ENCODE peak calls at places on chromosome 13, in eight cellular contexts. W is testis, G is cardiac muscle cell, E is hepatocyte, C is esophagus muscularis mucosa, S is suprapubic skin, T is BE2C, A is adipocyte. K is an unnamed sample. For H3K4me1, the result is how much of the 10 kb centered on the place peaks cover.

GRCh38 chr13:94129490-94129894 is 350.0 kb downstream of the DCT start:
- DNase-seq in W (no peak), G (no peak), E (no peak), C (no peak), S (no peak), T (no peak), A (no peak), K (no peak)

GRCh38 chr13:98141938-98142426 is 912 bp upstream of the FARP1 start:
- DNase-seq in W (peak), G (no peak), E (peak), C (no peak), S (no peak), T (peak), A (no peak), K (peak)

GRCh38 chr13:28532226-28533048 is 37.5 kb upstream of the FLT1 start:
- DNase-seq in W (peak), G (peak), E (peak), C (peak), S (no peak), T (peak), A (peak), K (no peak)

GRCh38 chr13:94917814-94918213 is 205.5 kb upstream of the SOX21 start:
- DNase-seq in W (no peak), G (peak), E (peak), C (no peak), S (no peak), T (no peak), A (no peak), K (peak)

GRCh38 chr13:26558074-26558805 is 757 bp downstream of the WASF3 start:
- DNase-seq in W (peak), G (peak), E (no peak), C (no peak), S (no peak), T (no peak), A (peak), K (peak)

GRCh38 chr13:39767791-39768564 is 112.5 kb downstream of the COG6 start:
- DNase-seq in W (no peak), G (no peak), E (no peak), C (no peak), S (no peak), T (no peak), A (no peak), K (peak)

GRCh38 chr13:93226623-93227279 is at the start of gene GPC6:
- DNase-seq in W (peak), G (peak), E (peak), C (no peak), S (no peak), T (peak), A (peak), K (peak)

GRCh38 chr13:45833242-45833641 is 18.3 kb downstream of the SIAH3 start:
- DNase-seq in W (no peak), G (no peak), E (no peak), C (no peak), S (no peak), T (no peak), A (no peak), K (no peak)

GRCh38 chr13:81142306-81142999 is 801.5 kb upstream of the SPRY2 start:
- DNase-seq in W (no peak), G (no peak), E (no peak), C (no peak), S (no peak), T (no peak), A (no peak), K (no peak)

GRCh38 chr13:22061806-22062391 is 391.0 kb downstream of the FGF9 start:
- DNase-seq in W (no peak), G (no peak), E (no peak), C (peak), S (no peak), T (no peak), A (no peak), K (no peak)

GRCh38 chr13:75217949-75218348 is 264.0 kb downstream of the TBC1D4 start:
- DNase-seq in W (peak), G (peak), E (no peak), C (no peak), S (no peak), T (no peak), A (peak), K (no peak)

GRCh38 chr13:30047154-30047874 is 196.9 kb upstream of the UBL3 start:
- DNase-seq in W (no peak), G (no peak), E (no peak), C (peak), S (no peak), T (no peak), A (peak), K (no peak)

GRCh38 chr13:43058836-43059235 is 35.5 kb downstream of the DNAJC15 start:
- DNase-seq in W (no peak), G (no peak), E (no peak), C (no peak), S (no peak), T (no peak), A (no peak), K (no peak)

GRCh38 chr13:39603424-39603947 is 493 bp upstream of the LHFPL6 start:
- DNase-seq in W (peak), G (peak), E (peak), C (no peak), S (no peak), T (no peak), A (no peak), K (peak)

GRCh38 chr13:41859555-41859954 is 101.4 kb downstream of the VWA8 start:
- DNase-seq in W (no peak), G (no peak), E (no peak), C (no peak), S (no peak), T (no peak), A (no peak), K (no peak)

GRCh38 chr13:68816715-68817114 is 1290.9 kb upstream of the ATXN8OS start:
- DNase-seq in W (no peak), G (no peak), E (no peak), C (no peak), S (no peak), T (no peak), A (no peak), K (no peak)

GRCh38 chr13:49669735-49670309 is 21.5 kb downstream of the EBPL start:
- DNase-seq in W (peak), G (peak), E (peak), C (no peak), S (no peak), T (peak), A (peak), K (peak)

GRCh38 chr13:107678075-107678689 is 537.2 kb downstream of the LIG4 start:
- DNase-seq in W (no peak), G (peak), E (peak), C (no peak), S (no peak), T (peak), A (peak), K (no peak)

GRCh38 chr13:33128134-33128533 is 111.9 kb downstream of the KL start:
- DNase-seq in W (no peak), G (no peak), E (no peak), C (no peak), S (no peak), T (no peak), A (no peak), K (no peak)

GRCh38 chr13:33129094-33129832 is 113.0 kb downstream of the KL start:
- DNase-seq in W (no peak), G (no peak), E (no peak), C (no peak), S (no peak), T (no peak), A (no peak), K (no peak)

GRCh38 chr13:33126909-33127607 is 110.8 kb downstream of the KL start:
- DNase-seq in W (no peak), G (no peak), E (no peak), C (no peak), S (no peak), T (no peak), A (peak), K (peak)

GRCh38 chr13:33132644-33133440 is 116.6 kb downstream of the KL start:
- DNase-seq in W (no peak), G (no peak), E (no peak), C (no peak), S (no peak), T (no peak), A (peak), K (no peak)

DNA sequence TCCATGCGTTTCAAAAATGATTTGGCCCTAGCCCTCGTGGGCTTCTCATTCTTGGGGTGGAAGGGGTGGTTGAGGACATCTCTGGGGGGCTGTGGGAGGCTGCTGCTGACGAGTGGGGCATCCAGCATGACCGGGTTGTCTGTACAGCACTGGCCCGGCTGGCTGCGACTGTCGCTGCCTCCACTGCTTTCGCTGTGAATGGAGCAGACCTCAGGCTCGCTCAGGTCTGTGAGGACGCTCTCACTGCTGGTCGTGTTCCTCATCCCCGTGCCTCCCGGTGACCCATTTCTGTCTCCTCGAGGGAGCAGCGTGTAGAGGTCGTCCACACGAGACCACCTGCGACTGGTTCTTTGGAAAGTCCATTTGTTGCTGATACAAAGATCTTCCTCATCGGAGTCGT is 113.7 kb downstream of the KL start:
- DNase-seq in W (no peak), G (no peak), E (no peak), C (no peak), S (no peak), T (no peak), A (no peak), K (no peak)
- H3K4me1 ChIP-seq in W (under half), G (under half), E (under half), C (half or more), S (under half), T (under half), A (under half), K (under half)

GRCh38 chr13:20192470-20193141 is at the start of gene GJB2:
- DNase-seq in W (no peak), G (peak), E (peak), C (no peak), S (no peak), T (no peak), A (no peak), K (no peak)

GRCh38 chr13:20195846-20196245 is 3.1 kb upstream of the GJB2 start:
- DNase-seq in W (no peak), G (no peak), E (no peak), C (peak), S (no peak), T (no peak), A (no peak), K (no peak)

GRCh38 chr13:20191902-20192469 is 752 bp downstream of the GJB2 start:
- DNase-seq in W (peak), G (no peak), E (peak), C (peak), S (no peak), T (no peak), A (peak), K (no peak)

GRCh38 chr13:20193142-20193923 is 595 bp upstream of the GJB2 start:
- DNase-seq in W (no peak), G (no peak), E (no peak), C (peak), S (no peak), T (no peak), A (peak), K (no peak)

GRCh38 chr13:20193924-20194631 is 1.3 kb upstream of the GJB2 start:
- DNase-seq in W (no peak), G (no peak), E (no peak), C (peak), S (no peak), T (no peak), A (no peak), K (no peak)
- H3K4me3 ChIP-seq in W (peak), G (peak), E (no peak), C (peak), S (peak), T (no peak), A (no peak), K (no peak)

DNA sequence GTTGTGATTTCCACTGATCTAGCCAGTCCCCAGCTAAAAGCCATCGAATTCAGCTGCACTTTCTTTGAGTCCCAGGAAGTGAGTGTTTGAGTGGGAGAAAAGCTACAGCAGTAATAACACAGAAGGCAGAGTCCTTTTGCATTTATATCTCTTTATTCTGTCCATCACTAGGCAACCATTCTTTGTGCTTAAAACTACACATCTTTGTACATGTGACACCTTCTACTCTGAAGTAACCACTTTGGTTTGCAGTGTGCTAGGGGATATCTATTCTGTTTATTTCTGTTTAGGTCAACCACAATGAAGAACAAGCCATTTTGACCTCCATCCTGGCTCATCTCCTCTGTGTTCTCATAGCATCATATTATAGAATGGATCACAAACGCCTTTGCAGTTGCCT is 226.0 kb upstream of the SERP2 start:
- DNase-seq in W (no peak), G (no peak), E (no peak), C (no peak), S (no peak), T (no peak), A (no peak), K (no peak)
- H3K4me1 ChIP-seq in W (under half), G (under half), E (under half), C (under half), S (under half), T (under half), A (under half), K (under half)

GRCh38 chr13:31227063-31227462 is 27.3 kb downstream of the B3GLCT start:
- DNase-seq in W (no peak), G (no peak), E (no peak), C (no peak), S (no peak), T (no peak), A (no peak), K (no peak)

GRCh38 chr13:31224174-31224669 is 24.4 kb downstream of the B3GLCT start:
- DNase-seq in W (no peak), G (no peak), E (no peak), C (no peak), S (no peak), T (no peak), A (no peak), K (no peak)

GRCh38 chr13:31223640-31224039 is 23.9 kb downstream of the B3GLCT start:
- DNase-seq in W (no peak), G (no peak), E (no peak), C (no peak), S (no peak), T (no peak), A (no peak), K (no peak)

GRCh38 chr13:31225998-31226675 is 26.4 kb downstream of the B3GLCT start:
- DNase-seq in W (no peak), G (no peak), E (no peak), C (no peak), S (no peak), T (no peak), A (no peak), K (no peak)

GRCh38 chr13:31225180-31225579 is 25.4 kb downstream of the B3GLCT start:
- DNase-seq in W (no peak), G (no peak), E (peak), C (no peak), S (no peak), T (no peak), A (no peak), K (no peak)
- H3K4me3 ChIP-seq in W (no peak), G (no peak), E (no peak), C (no peak), S (no peak), T (no peak), A (no peak), K (no peak)